ENCODE peak calls at places on chromosomes 5 and 9, in four cellular contexts. G, W, X and V are unnamed samples. For H3K27me3, the result is how much of the 10 kb centered on the place peaks cover.

GRCh38 chr5:58043607-58043945 is 416.3 kb downstream of the PLK2 start:
- DNase-seq in G (no peak), W (no peak), X (no peak), V (no peak)

GRCh38 chr5:16809816-16810502 is 126.1 kb downstream of the MYO10 start:
- DNase-seq in G (no peak), W (peak), X (peak), V (no peak)

GRCh38 chr5:34706084-34706483 is 50.0 kb downstream of the RAI14 start:
- DNase-seq in G (no peak), W (no peak), X (no peak), V (no peak)

GRCh38 chr5:81826128-81826527 is 75.2 kb upstream of the SSBP2 start:
- DNase-seq in G (no peak), W (no peak), X (peak), V (no peak)

GRCh38 chr9:77131411-77131810 is 45.9 kb upstream of the VPS13A start:
- DNase-seq in G (no peak), W (no peak), X (no peak), V (no peak)

GRCh38 chr9:111896942-111897830 is 572 bp downstream of the UGCG start:
- DNase-seq in G (peak), W (no peak), X (peak), V (no peak)

GRCh38 chr5:96427823-96428222 is 5.2 kb downstream of the PCSK1 start:
- DNase-seq in G (no peak), W (no peak), X (peak), V (no peak)

GRCh38 chr5:502325-503079 is 21.7 kb downstream of the SLC9A3 start:
- DNase-seq in G (no peak), W (no peak), X (no peak), V (no peak)

GRCh38 chr9:107228648-107229047 is 54.4 kb upstream of the RAD23B start:
- DNase-seq in G (no peak), W (no peak), X (no peak), V (no peak)

GRCh38 chr9:470795-471194 is 256.1 kb downstream of the DOCK8 start:
- DNase-seq in G (no peak), W (no peak), X (no peak), V (no peak)

GRCh38 chr9:72882117-72882775 is 70.6 kb downstream of the ALDH1A1 start:
- DNase-seq in G (no peak), W (peak), X (no peak), V (no peak)

GRCh38 chr5:172707285-172708182 is 63.5 kb downstream of the DUSP1 start:
- DNase-seq in G (no peak), W (no peak), X (peak), V (no peak)

GRCh38 chr5:96257904-96258303 is 175.1 kb downstream of the PCSK1 start:
- DNase-seq in G (no peak), W (no peak), X (peak), V (no peak)

GRCh38 chr5:108437425-108437824 is 55.5 kb upstream of the FBXL17 start:
- DNase-seq in G (no peak), W (no peak), X (no peak), V (no peak)

GRCh38 chr5:140114341-140115185 is 654 bp downstream of the PURA start:
- DNase-seq in G (peak), W (peak), X (peak), V (peak)

GRCh38 chr5:76836585-76836984 is 13.2 kb upstream of the S100Z start:
- DNase-seq in G (no peak), W (no peak), X (no peak), V (no peak)

GRCh38 chr9:24436761-24437160 is 108.9 kb downstream of the IZUMO3 start:
- DNase-seq in G (no peak), W (no peak), X (no peak), V (no peak)

GRCh38 chr5:153153086-153153485 is 337.4 kb upstream of the GRIA1 start:
- DNase-seq in G (no peak), W (no peak), X (peak), V (no peak)

GRCh38 chr5:8756498-8757084 is 789.3 kb downstream of the SEMA5A start:
- DNase-seq in G (peak), W (no peak), X (peak), V (no peak)

GRCh38 chr5:171226096-171226495 is 83.0 kb upstream of the TLX3 start:
- DNase-seq in G (no peak), W (no peak), X (peak), V (no peak)

GRCh38 chr9:126226991-126227937 is 99.4 kb upstream of the MVB12B start:
- DNase-seq in G (peak), W (no peak), X (no peak), V (no peak)

GRCh38 chr5:175478008-175478383 is 364 bp upstream of the SFXN1 start:
- DNase-seq in G (no peak), W (no peak), X (no peak), V (no peak)

GRCh38 chr5:1057841-1058548 is 49.4 kb downstream of the NKD2 start:
- DNase-seq in G (no peak), W (no peak), X (no peak), V (no peak)

GRCh38 chr5:127306036-127306435 is 15.4 kb downstream of the MEGF10 start:
- DNase-seq in G (no peak), W (no peak), X (no peak), V (no peak)

GRCh38 chr9:93122721-93123221 is 11.3 kb downstream of the NINJ1 start:
- DNase-seq in G (peak), W (no peak), X (no peak), V (no peak)

GRCh38 chr9:72440383-72440782 is 75.4 kb upstream of the ZFAND5 start:
- DNase-seq in G (no peak), W (no peak), X (no peak), V (no peak)

GRCh38 chr5:174667526-174667925 is 56.9 kb upstream of the MSX2 start:
- DNase-seq in G (no peak), W (no peak), X (no peak), V (no peak)

GRCh38 chr5:155728146-155728856 is 598.7 kb upstream of the SGCD start:
- DNase-seq in G (no peak), W (peak), X (peak), V (no peak)

GRCh38 chr9:16100596-16101091 is 547.8 kb downstream of the CCDC171 start:
- DNase-seq in G (no peak), W (no peak), X (peak), V (no peak)

GRCh38 chr9:97237311-97237786 is 70.1 kb upstream of the CCDC180 start:
- DNase-seq in G (no peak), W (no peak), X (no peak), V (no peak)

GRCh38 chr5:56142620-56143431 is 90.3 kb downstream of the ANKRD55 start:
- DNase-seq in G (no peak), W (peak), X (no peak), V (no peak)

GRCh38 chr5:74028406-74028805 is 402.4 kb downstream of the ARHGEF28 start:
- DNase-seq in G (no peak), W (no peak), X (no peak), V (no peak)

GRCh38 chr9:120750421-120750820 is 36.2 kb upstream of the MEGF9 start:
- DNase-seq in G (no peak), W (no peak), X (no peak), V (no peak)

GRCh38 chr5:38184627-38185026 is 73.7 kb upstream of the EGFLAM start:
- DNase-seq in G (no peak), W (no peak), X (no peak), V (no peak)

GRCh38 chr5:38187532-38187931 is 70.8 kb upstream of the EGFLAM start:
- DNase-seq in G (no peak), W (no peak), X (no peak), V (no peak)

GRCh38 chr5:38188591-38188990 is 69.8 kb upstream of the EGFLAM start:
- DNase-seq in G (no peak), W (no peak), X (no peak), V (no peak)

DNA sequence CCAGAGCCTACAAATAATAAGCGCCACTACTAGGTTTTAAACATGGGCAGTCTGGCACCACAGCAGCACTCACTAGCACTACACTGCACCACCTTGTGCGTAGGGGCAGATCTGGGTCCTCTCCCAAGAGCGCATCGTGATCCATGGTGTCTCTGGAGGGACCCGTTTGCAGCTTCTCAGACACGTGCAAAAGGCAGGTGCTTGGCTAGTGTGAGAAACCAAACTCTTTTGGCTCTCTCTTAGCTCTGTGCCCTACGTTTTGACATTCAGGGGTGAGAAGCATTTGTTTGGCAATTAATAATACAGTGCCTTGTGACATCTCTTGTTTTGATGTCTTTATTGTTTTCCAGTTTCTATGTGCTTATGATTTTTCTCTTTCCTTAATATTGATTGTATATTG is 75.4 kb upstream of the EGFLAM start:
- DNase-seq in G (no peak), W (no peak), X (no peak), V (no peak)
- H3K27me3 ChIP-seq in G (under half), W (under half), X (under half), V (under half)

GRCh38 chr5:87154191-87154590 is 113.5 kb upstream of the RASA1 start:
- DNase-seq in G (no peak), W (no peak), X (no peak), V (no peak)
- TF ChIP-seq CTCF in G (no peak), W (no peak), X (no peak), V (no peak)

GRCh38 chr9:127838375-127839078 is 15.9 kb downstream of the ENG start:
- DNase-seq in G (peak), W (peak), X (peak), V (no peak)
- H3K27ac ChIP-seq in G (peak), W (peak), X (peak), V (no peak)

GRCh38 chr5:159091051-159091450 is 8.7 kb downstream of the EBF1 start:
- DNase-seq in G (no peak), W (no peak), X (no peak), V (no peak)
- H3K27me3 ChIP-seq in G (under half), W (under half), X (under half), V (under half)

DNA sequence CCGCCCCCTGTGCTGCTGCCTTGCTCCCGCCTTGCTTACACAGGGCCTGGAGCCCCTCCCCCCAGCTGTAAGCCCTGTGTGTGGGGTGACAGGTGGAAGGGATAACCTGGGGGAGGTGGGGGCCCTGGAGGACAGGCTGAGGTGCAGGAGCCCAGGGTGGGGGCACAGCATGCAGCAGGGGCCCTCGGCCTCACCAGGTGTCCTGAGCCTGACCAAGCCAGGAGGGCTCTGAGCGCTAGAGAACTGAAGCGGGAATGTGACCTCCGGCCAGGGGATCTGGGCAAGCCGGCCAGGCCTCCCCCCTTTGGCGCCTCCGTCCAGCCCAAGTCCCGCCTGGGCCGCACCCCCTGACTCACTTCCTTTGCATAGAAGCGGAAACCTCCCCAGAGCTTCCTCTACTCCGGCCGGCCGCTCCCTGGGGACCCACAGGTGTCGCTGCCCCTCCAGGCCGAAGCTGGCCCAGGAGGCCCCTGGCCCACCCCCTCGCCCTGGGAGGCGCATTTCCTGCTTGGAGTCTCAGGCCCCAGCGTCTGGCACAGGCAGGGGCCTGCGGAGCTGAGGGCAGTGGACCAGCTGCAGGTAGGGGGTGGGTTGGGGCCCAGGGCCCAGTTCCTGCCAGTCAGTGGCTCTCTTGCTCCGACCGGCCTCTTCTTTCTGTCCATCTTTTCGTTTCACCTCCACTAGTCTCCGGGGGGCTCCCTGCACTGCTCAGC is at the start of gene TOR4A:
- DNase-seq in G (peak), W (peak), X (peak), V (no peak)
- TF ChIP-seq CTCF in G (no peak), W (no peak), X (no peak), V (no peak)

GRCh38 chr9:128416014-128416413 is 4.6 kb upstream of the CERCAM start:
- DNase-seq in G (no peak), W (no peak), X (no peak), V (no peak)

GRCh38 chr9:128415222-128415621 is 5.4 kb upstream of the CERCAM start:
- DNase-seq in G (no peak), W (no peak), X (no peak), V (no peak)

GRCh38 chr9:128416432-128417019 is 4.1 kb upstream of the CERCAM start:
- DNase-seq in G (no peak), W (no peak), X (no peak), V (no peak)

GRCh38 chr9:128412120-128412790 is 8.4 kb upstream of the CERCAM start:
- DNase-seq in G (peak), W (peak), X (peak), V (peak)

GRCh38 chr9:128414461-128414860 is 6.2 kb upstream of the CERCAM start:
- DNase-seq in G (no peak), W (no peak), X (no peak), V (no peak)
- H3K27ac ChIP-seq in G (no peak), W (no peak), X (no peak), V (no peak)